ENCODE peak calls at places on chromosomes 12 and 14, in six cellular contexts. G is progenitor cell of endocrine pancreas, Z is AG09309, J is right lobe of liver, F is fibroblast of lung, T is BJ. D is an unnamed sample.
A peak's percentile ranks its signal among the peaks of the same experiment; 100 is the strongest.

GRCh38 chr12:89067436-89067835 is 284.9 kb downstream of the DUSP6 start:
- DNase-seq in G (no peak), Z (peak; percentile 91), J (no peak), F (peak; percentile 93), T (peak; percentile 85), D (no peak)

GRCh38 chr12:17304503-17305347 is 698.8 kb upstream of the LMO3 start:
- DNase-seq in G (no peak), Z (no peak), J (no peak), F (peak; percentile 65), T (no peak), D (no peak)

GRCh38 chr14:41606249-41607118 is at the start of gene LRFN5:
- DNase-seq in G (peak; percentile 43), Z (no peak), J (peak; percentile 52), F (peak; percentile 53), T (no peak), D (no peak)

GRCh38 chr14:87994974-87995373 is 2.0 kb upstream of the GALC start:
- DNase-seq in G (no peak), Z (no peak), J (no peak), F (peak; percentile 51), T (no peak), D (no peak)

GRCh38 chr12:110531741-110532333 is 29.7 kb downstream of the RAD9B start:
- DNase-seq in G (no peak), Z (peak; percentile 75), J (no peak), F (peak; percentile 81), T (peak; percentile 46), D (no peak)

GRCh38 chr14:30771595-30771994 is 102.8 kb upstream of the COCH start:
- DNase-seq in G (no peak), Z (no peak), J (no peak), F (no peak), T (no peak), D (no peak)

GRCh38 chr14:31414190-31414833 is 6.0 kb downstream of the HEATR5A start:
- DNase-seq in G (no peak), Z (no peak), J (no peak), F (no peak), T (no peak), D (no peak)

GRCh38 chr14:71397371-71397770 is 490.1 kb downstream of the PCNX1 start:
- DNase-seq in G (no peak), Z (no peak), J (no peak), F (no peak), T (peak; percentile 29), D (no peak)

GRCh38 chr12:27913999-27914614 is 58.4 kb downstream of the PTHLH start:
- DNase-seq in G (no peak), Z (no peak), J (no peak), F (no peak), T (no peak), D (no peak)

GRCh38 chr12:12365931-12366431 is 9.1 kb downstream of the BORCS5 start:
- DNase-seq in G (no peak), Z (no peak), J (no peak), F (no peak), T (no peak), D (no peak)

GRCh38 chr14:101071493-101071891 is 168.0 kb upstream of the RTL1 start:
- DNase-seq in G (peak; percentile 6), Z (no peak), J (no peak), F (no peak), T (no peak), D (peak; percentile 4)

GRCh38 chr12:64057706-64058105 is 164.4 kb downstream of the KICS2 start:
- DNase-seq in G (no peak), Z (no peak), J (no peak), F (no peak), T (no peak), D (no peak)

GRCh38 chr14:73524493-73524892 is 12.4 kb upstream of the ACOT1 start:
- DNase-seq in G (no peak), Z (no peak), J (no peak), F (no peak), T (no peak), D (no peak)

GRCh38 chr12:53299101-53299453 is 418 bp upstream of the MYG1 start:
- DNase-seq in G (no peak), Z (no peak), J (no peak), F (peak; percentile 76), T (peak; percentile 19), D (no peak)
- TF ChIP-seq CTCF in G (no peak), Z (no peak), J (no peak), F (no peak), T (no peak), D (no peak)

GRCh38 chr12:26868505-26869494 is 35.8 kb upstream of the ITPR2 start:
- DNase-seq in G (no peak), Z (no peak), J (no peak), F (no peak), T (no peak), D (no peak)

GRCh38 chr12:26867084-26867483 is 34.1 kb upstream of the ITPR2 start:
- DNase-seq in G (no peak), Z (no peak), J (no peak), F (no peak), T (no peak), D (no peak)

GRCh38 chr12:26857465-26858176 is 24.6 kb upstream of the ITPR2 start:
- DNase-seq in G (no peak), Z (no peak), J (no peak), F (no peak), T (no peak), D (no peak)

GRCh38 chr12:26861690-26862089 is 28.7 kb upstream of the ITPR2 start:
- DNase-seq in G (no peak), Z (no peak), J (no peak), F (no peak), T (no peak), D (no peak)

DNA sequence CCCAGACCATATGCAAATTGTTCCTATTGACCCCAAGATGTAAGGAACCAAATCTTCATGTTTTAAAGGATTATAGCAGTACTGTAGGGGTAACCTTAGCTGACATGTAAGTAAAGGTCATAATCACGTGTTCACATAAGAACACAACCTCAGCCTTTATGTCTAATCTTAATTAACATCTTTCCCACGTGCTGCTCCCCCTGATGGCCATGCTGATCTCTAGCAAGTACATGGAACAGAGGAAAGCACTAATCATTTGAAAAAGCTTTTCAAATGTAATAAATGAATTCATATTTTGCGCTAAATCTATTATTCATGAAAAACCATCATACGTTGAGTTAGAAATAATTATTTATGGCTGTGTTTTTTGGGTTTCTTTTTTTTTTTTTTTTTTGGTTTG is 30.5 kb upstream of the ITPR2 start:
- DNase-seq in G (no peak), Z (no peak), J (no peak), F (no peak), T (no peak), D (no peak)
- TF ChIP-seq CTCF in G (peak; percentile 38), Z (peak; percentile 23), J (peak; percentile 22), F (peak; percentile 51), T (peak; percentile 42), D (no peak)

DNA sequence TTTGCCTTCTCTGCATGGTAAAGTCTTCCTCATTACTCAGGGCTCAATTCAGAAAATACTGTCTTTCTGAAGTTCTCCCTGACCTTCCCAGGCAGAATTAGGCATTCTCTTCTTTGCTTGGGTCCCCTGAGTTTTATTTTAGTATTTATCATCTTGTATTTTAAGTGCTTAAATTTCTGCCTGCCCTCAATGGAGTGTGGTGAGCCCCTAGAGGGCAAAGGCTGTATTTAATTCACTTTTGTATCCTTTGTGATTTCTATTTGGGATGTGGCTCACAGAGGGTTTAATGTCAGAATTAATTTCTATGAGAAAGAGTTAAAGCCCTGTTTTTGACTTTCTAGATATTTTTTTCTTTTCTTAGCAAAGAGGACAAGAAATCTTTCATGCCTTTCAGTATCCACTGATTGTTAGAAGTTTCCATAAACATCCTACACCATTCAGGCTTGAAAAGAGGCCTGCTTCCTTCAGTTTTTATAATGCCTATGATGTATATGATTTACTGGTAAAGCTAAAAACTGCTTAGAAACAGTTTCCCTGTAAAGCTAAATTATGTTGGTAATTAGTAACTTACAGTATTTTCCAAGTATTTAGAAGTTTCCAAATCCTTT is 55.6 kb upstream of the PTPRB start:
- DNase-seq in G (no peak), Z (peak; percentile 21), J (no peak), F (peak; percentile 46), T (no peak), D (no peak)
- TF ChIP-seq CTCF in G (peak; percentile 54), Z (peak; percentile 73), J (peak; percentile 18), F (peak; percentile 58), T (peak; percentile 58), D (no peak)

GRCh38 chr14:103333754-103334643 is at the start of gene EIF5:
- DNase-seq in G (peak; percentile 99), Z (peak; percentile 93), J (peak; percentile 99), F (peak; percentile 96), T (peak; percentile 85), D (peak; percentile 98)
- TF ChIP-seq CTCF in G (peak; percentile 28), Z (peak; percentile 19), J (no peak), F (no peak), T (peak; percentile 28), D (no peak)

GRCh38 chr14:22387776-22388241 is 201.2 kb downstream of the DAD1 start:
- DNase-seq in G (no peak), Z (no peak), J (no peak), F (peak; percentile 46), T (no peak), D (no peak)
- TF ChIP-seq CTCF in G (no peak), Z (no peak), J (no peak), F (no peak), T (no peak), D (no peak)

DNA sequence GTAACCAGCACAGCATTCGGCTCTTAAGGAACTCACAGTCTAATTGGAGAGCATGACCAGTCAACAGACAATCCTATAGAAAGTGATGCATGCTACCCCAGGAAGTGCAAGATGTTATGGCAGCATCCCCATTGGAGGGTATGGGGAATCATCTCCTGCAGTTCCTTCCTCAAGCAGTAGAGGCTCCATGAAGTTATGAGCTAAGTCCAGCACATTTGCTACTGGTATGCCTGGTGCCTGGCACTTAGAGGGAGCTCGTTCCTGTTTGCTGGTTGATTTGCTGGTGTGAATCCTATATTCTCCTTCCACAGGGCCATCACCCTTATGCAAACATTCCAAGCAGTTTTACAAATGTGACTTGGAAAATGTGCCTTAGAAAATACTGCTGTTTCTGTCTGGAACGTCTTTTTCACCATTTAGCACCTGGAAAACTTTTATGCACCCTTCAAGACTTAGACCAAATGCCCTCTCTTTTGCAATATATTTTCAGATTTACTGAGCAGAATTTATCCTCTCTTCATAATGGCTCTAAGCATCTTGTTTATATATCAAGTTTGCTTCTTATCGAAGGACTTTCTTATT is 136.1 kb upstream of the WSCD2 start:
- DNase-seq in G (peak; percentile 31), Z (no peak), J (no peak), F (peak; percentile 15), T (no peak), D (no peak)
- TF ChIP-seq CTCF in G (peak; percentile 64), Z (peak; percentile 53), J (peak; percentile 37), F (peak; percentile 13), T (peak; percentile 43), D (no peak)

GRCh38 chr12:114935658-114936057 is 251.7 kb upstream of the TBX3 start:
- DNase-seq in G (no peak), Z (no peak), J (no peak), F (no peak), T (no peak), D (no peak)
- TF ChIP-seq CTCF in G (no peak), Z (peak; percentile 20), J (peak; percentile 57), F (peak; percentile 17), T (no peak), D (no peak)

GRCh38 chr14:81889529-81889928 is 355.9 kb upstream of the SEL1L start:
- DNase-seq in G (no peak), Z (no peak), J (no peak), F (no peak), T (no peak), D (no peak)
- TF ChIP-seq CTCF in G (no peak), Z (no peak), J (no peak), F (no peak), T (no peak), D (no peak)

D was measured in activated B cell treated with CpG ODN at 0.5 μM for 24 hours.